ENCODE peak calls at places on chromosomes 7 and 10, in ten cellular contexts. W is activated CD4-positive, alpha-beta memory T cell treated with anti-CD3 and anti-CD28 coated beads for 36 hours; A is colonic mucosa; F is stimulated activated CD4-positive, alpha-beta T cell treated with anti-CD3 and anti-CD28 coated beads, Interleukin-2, amount 100 ng/mL, for 48 hours; R is activated naive CD4-positive, alpha-beta T cell; H is NCI-H1092; T is left ventricle myocardium inferior; Z is iPS-NIHi11; C is cerebellar cortex; N is endothelial cell. G is an unnamed sample.

GRCh38 chr10:33111652-33112051 is 153.6 kb upstream of the ITGB1 start:
- DNase-seq in C (no peak), T (no peak), H (no peak), W (no peak), A (no peak), Z (no peak), F (no peak), N (no peak), R (no peak), G (no peak)

GRCh38 chr10:77001186-77001585 is 636.4 kb downstream of the KCNMA1 start:
- DNase-seq in R (no peak), T (no peak), F (no peak), A (no peak), Z (no peak), H (no peak), C (no peak), W (no peak), N (no peak), G (no peak)

GRCh38 chr7:79337722-79338121 is 115.7 kb downstream of the MAGI2 start:
- DNase-seq in T (no peak), H (no peak), R (no peak), W (no peak), Z (no peak), N (no peak), C (peak), A (no peak), F (no peak), G (no peak)

GRCh38 chr10:119377905-119378736 is 164.4 kb downstream of the RGS10 start:
- DNase-seq in Z (peak), N (no peak), F (no peak), H (peak), W (no peak), A (no peak), C (peak), T (peak), R (no peak), G (no peak)

GRCh38 chr10:6729071-6729773 is 149.1 kb upstream of the PRKCQ start:
- DNase-seq in C (no peak), F (no peak), T (peak), R (no peak), W (no peak), A (no peak), N (no peak), H (no peak), Z (no peak), G (no peak)

GRCh38 chr10:61130366-61130765 is 186.4 kb upstream of the RHOBTB1 start:
- DNase-seq in Z (no peak), T (no peak), N (no peak), R (no peak), W (no peak), A (no peak), C (no peak), F (no peak), H (no peak), G (no peak)

GRCh38 chr7:56028942-56029630 is 22.2 kb downstream of the PSPH start:
- DNase-seq in H (no peak), Z (no peak), W (no peak), N (no peak), R (no peak), T (no peak), F (no peak), C (no peak), A (no peak), G (no peak)

GRCh38 chr7:44634839-44635591 is 28.6 kb downstream of the OGDH start:
- DNase-seq in Z (no peak), R (no peak), W (peak), A (peak), H (no peak), N (no peak), T (peak), F (no peak), C (no peak), G (no peak)

G was measured in esophagus muscularis mucosa.